ENCODE peak calls at places on chromosomes 11 and 22, in seven cellular contexts. R is IMR-90, E is mesenchymal stem cell, Y is neuronal stem cell, A is H9, V is H1, N is trophoblast cell. O is an unnamed sample.

GRCh38 chr22:16783930-16784354 is 41.3 kb downstream of the XKR3 start:
- DNase-seq in R (no peak), E (no peak), Y (no peak), A (peak; percentile 41), V (no peak), N (peak; percentile 63), O (peak; percentile 48)

GRCh38 chr11:101880208-101880607 is 34.6 kb upstream of the CEP126 start:
- DNase-seq in R (peak; percentile 79), E (peak; percentile 62), Y (no peak), A (no peak), V (no peak), N (peak; percentile 44), O (peak; percentile 66)

GRCh38 chr11:44496391-44496790 is 69.1 kb upstream of the CD82 start:
- DNase-seq in R (no peak), E (no peak), Y (no peak), A (no peak), V (no peak), N (peak; percentile 4), O (peak; percentile 70)

GRCh38 chr11:104134760-104135159 is 29.2 kb downstream of the PDGFD start:
- DNase-seq in R (peak; percentile 57), E (peak; percentile 34), Y (no peak), A (no peak), V (no peak), N (peak; percentile 87), O (peak; percentile 72)

GRCh38 chr11:9651899-9652748 is 11.8 kb upstream of the SWAP70 start:
- DNase-seq in R (no peak), E (no peak), Y (no peak), A (no peak), V (no peak), N (peak; percentile 68), O (peak; percentile 33)

GRCh38 chr22:44330727-44331660 is 18.2 kb upstream of the SHISAL1 start:
- DNase-seq in R (no peak), E (no peak), Y (no peak), A (peak; percentile 57), V (no peak), N (no peak), O (no peak)

GRCh38 chr22:47687776-47688175 is 925.3 kb downstream of the TBC1D22A start:
- DNase-seq in R (no peak), E (no peak), Y (no peak), A (no peak), V (no peak), N (no peak), O (no peak)

GRCh38 chr22:36433318-36434231 is 45.8 kb upstream of the MYH9 start:
- DNase-seq in R (no peak), E (no peak), Y (no peak), A (no peak), V (no peak), N (no peak), O (no peak)

GRCh38 chr11:114183041-114183511 is 113.1 kb upstream of the NNMT start:
- DNase-seq in R (no peak), E (peak; percentile 17), Y (no peak), A (no peak), V (no peak), N (no peak), O (no peak)

GRCh38 chr11:126963603-126964353 is 36.8 kb downstream of the KIRREL3 start:
- DNase-seq in R (peak; percentile 43), E (no peak), Y (no peak), A (no peak), V (no peak), N (no peak), O (no peak)

GRCh38 chr11:131867457-131868257 is 497.2 kb downstream of the NTM start:
- DNase-seq in R (peak; percentile 89), E (peak; percentile 84), Y (peak; percentile 59), A (peak; percentile 82), V (peak; percentile 68), N (peak; percentile 57), O (peak; percentile 90)

GRCh38 chr11:69109101-69109500 is 46.6 kb upstream of the SMIM38 start:
- DNase-seq in R (no peak), E (no peak), Y (no peak), A (no peak), V (no peak), N (no peak), O (no peak)

GRCh38 chr11:108847288-108847687 is 182.4 kb downstream of the DDX10 start:
- DNase-seq in R (no peak), E (no peak), Y (no peak), A (no peak), V (no peak), N (no peak), O (no peak)

GRCh38 chr11:94968334-94968958 is 4.9 kb downstream of the CWC15 start:
- DNase-seq in R (peak; percentile 60), E (peak; percentile 67), Y (no peak), A (no peak), V (no peak), N (peak; percentile 41), O (peak; percentile 8)

GRCh38 chr11:130611791-130612251 is 163.4 kb downstream of the ADAMTS15 start:
- DNase-seq in R (peak; percentile 88), E (peak; percentile 88), Y (no peak), A (no peak), V (no peak), N (peak; percentile 96), O (peak; percentile 72)

GRCh38 chr11:124917115-124917637 is 1.9 kb upstream of the HEPN1 start:
- DNase-seq in R (peak; percentile 89), E (peak; percentile 64), Y (no peak), A (no peak), V (no peak), N (no peak), O (peak; percentile 27)

GRCh38 chr11:120929664-120930154 is 94.2 kb upstream of the TBCEL start:
- DNase-seq in R (peak; percentile 26), E (peak; percentile 55), Y (peak; percentile 73), A (peak; percentile 91), V (peak; percentile 73), N (peak; percentile 75), O (peak; percentile 98)

GRCh38 chr11:45048870-45049825 is 97.3 kb upstream of the PRDM11 start:
- DNase-seq in R (peak; percentile 11), E (no peak), Y (no peak), A (no peak), V (no peak), N (no peak), O (no peak)

GRCh38 chr11:134139873-134140331 is 71.0 kb downstream of the JAM3 start:
- DNase-seq in R (peak; percentile 83), E (peak; percentile 81), Y (peak; percentile 38), A (peak; percentile 65), V (peak; percentile 41), N (peak; percentile 81), O (peak; percentile 80)

GRCh38 chr11:85965202-85965601 is 103.7 kb downstream of the PICALM start:
- DNase-seq in R (peak; percentile 90), E (peak; percentile 66), Y (no peak), A (no peak), V (no peak), N (no peak), O (no peak)

GRCh38 chr11:85961930-85962363 is 106.8 kb downstream of the CCDC83 start:
- DNase-seq in R (peak; percentile 67), E (no peak), Y (no peak), A (no peak), V (no peak), N (no peak), O (no peak)

GRCh38 chr11:85970593-85970992 is 98.3 kb downstream of the PICALM start:
- DNase-seq in R (no peak), E (no peak), Y (no peak), A (no peak), V (no peak), N (no peak), O (no peak)

DNA sequence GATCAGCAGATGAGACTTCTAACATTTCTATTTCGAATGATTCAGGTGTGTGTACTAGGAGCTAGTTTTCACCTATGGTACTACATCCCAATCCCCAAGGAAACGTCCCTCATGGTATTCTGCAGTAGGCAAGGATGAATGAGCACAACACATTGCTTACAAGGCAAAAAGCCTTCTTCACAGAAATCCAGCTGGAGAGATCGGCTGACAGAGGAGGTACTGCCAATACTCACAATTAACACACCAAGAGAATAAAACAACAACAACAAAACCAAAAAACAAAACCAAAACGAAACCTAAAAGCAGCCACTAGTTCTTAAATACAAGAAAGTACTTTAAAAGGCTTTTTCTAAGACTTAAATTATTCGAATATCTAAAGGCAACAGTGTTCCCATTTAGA is 101.4 kb downstream of the PICALM start:
- DNase-seq in R (no peak), E (no peak), Y (no peak), A (no peak), V (no peak), N (no peak), O (no peak)
- H2BK5ac ChIP-seq in R (peak overlapping the region; percentile 3), E (no peak overlapping the region), Y (no peak overlapping the region), A (no peak overlapping the region), V (no peak overlapping the region), N (no peak overlapping the region), O (no peak overlapping the region)

GRCh38 chr22:46535876-46536558 is 1.4 kb downstream of the CELSR1 start:
- DNase-seq in R (no peak), E (no peak), Y (no peak), A (no peak), V (no peak), N (no peak), O (no peak)
- H3K4me2 ChIP-seq in R (no peak overlapping the region), E (peak overlapping the region; percentile 73), Y (peak overlapping the region; percentile 68), A (peak overlapping the region; percentile 16), V (peak overlapping the region; percentile 76), N (peak overlapping the region; percentile 74), O (peak overlapping the region; percentile 54)

DNA sequence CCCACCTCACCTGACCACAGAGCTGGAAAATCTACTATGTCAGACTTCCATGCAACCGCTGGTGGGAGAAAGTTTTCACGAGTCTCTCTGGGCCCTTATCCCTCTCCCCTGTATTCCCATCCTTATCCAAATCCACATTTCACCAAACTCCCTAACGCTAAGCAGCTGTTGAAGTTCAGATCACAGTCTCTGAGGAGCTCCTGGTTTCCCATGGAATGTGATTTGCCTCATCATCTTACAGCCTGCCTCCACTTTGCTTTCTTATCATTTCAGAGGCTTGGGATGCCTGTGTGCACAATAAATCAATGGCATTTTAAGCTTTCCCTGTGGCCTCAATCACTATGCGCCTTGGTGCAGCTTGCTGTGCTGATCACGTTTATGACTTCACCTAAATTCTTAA is 352.4 kb upstream of the FAT3 start:
- DNase-seq in R (no peak), E (peak; percentile 9), Y (no peak), A (no peak), V (no peak), N (peak; percentile 13), O (peak; percentile 55)
- H2BK5ac ChIP-seq in R (no peak overlapping the region), E (no peak overlapping the region), Y (no peak overlapping the region), A (no peak overlapping the region), V (no peak overlapping the region), N (no peak overlapping the region), O (no peak overlapping the region)

DNA sequence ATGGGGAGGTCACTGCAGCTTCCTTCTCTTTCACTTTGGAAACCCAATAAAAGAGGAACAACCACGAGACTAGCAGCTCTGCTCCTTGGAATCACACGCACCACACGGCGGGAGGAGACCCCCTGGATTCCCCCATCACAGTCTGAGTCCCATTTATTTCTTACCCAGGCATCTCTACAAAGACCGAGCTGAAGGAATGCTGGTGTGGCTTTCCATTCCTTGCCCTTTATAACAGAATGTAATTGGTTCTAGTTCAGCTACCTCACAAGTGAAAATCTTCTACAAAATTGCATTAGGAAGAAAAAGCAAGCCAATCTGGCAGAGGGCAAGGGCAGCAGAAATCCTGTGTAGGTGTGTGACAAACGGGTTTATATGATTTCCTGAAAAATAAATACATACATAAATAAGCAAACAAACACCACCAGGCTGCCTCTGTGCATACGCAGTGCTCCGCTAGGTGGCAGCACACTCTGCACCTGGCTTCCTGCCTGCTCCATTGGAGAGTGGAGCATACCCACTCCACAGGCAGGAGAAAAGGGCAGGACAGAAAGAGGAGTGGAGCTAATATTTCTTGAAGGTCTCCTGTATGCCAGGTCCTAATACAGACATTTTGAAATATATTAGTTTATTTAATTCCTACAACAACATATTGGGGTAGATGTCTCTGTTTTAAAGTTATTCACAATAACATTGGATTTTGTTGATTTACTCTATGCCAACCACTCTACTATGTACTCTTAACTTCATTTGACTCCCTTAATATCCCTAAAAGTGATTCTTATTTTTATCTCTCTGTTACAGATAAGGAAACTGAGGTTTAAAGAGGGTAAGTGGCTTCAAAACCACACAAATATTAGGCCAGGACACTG is 673.1 kb downstream of the KCNA4 start:
- DNase-seq in R (peak; percentile 34), E (peak; percentile 54), Y (peak; percentile 55), A (peak; percentile 76), V (no peak), N (peak; percentile 81), O (peak; percentile 67)
- H3K4me2 ChIP-seq in R (no peak overlapping the region), E (no peak overlapping the region), Y (no peak overlapping the region), A (no peak overlapping the region), V (no peak overlapping the region), N (no peak overlapping the region), O (no peak overlapping the region)